ENCODE peak calls at places on chromosomes 6 and 20, in five cellular contexts. N is NCI-H1436, J is nucleus accumbens, Y is mesothelial cell of epicardium, E is amygdala. Q is an unnamed sample.

GRCh38 chr20:10846831-10847230 is 173.0 kb upstream of the JAG1 start:
- DNase-seq in N (no peak), J (no peak), Y (no peak), E (no peak), Q (no peak)

GRCh38 chr6:128479991-128480390 is 40.4 kb downstream of the PTPRK start:
- DNase-seq in N (no peak), J (no peak), Y (no peak), E (no peak), Q (no peak)

GRCh38 chr20:46135856-46136633 is 17.9 kb downstream of the CD40 start:
- DNase-seq in N (no peak), J (no peak), Y (no peak), E (no peak), Q (no peak)

GRCh38 chr20:53875452-53875851 is 194.9 kb downstream of the BCAS1 start:
- DNase-seq in N (no peak), J (no peak), Y (no peak), E (no peak), Q (no peak)

GRCh38 chr6:163438940-163439335 is 24.4 kb downstream of the QKI start:
- DNase-seq in N (peak), J (no peak), Y (no peak), E (no peak), Q (no peak)

GRCh38 chr6:37371158-37372083 is 17.6 kb downstream of the RNF8 start:
- DNase-seq in N (no peak), J (no peak), Y (no peak), E (no peak), Q (no peak)

GRCh38 chr6:28569748-28570147 is 44.1 kb downstream of the GPX5 start:
- DNase-seq in N (no peak), J (no peak), Y (no peak), E (no peak), Q (no peak)

GRCh38 chr6:17972074-17972966 is 15.1 kb downstream of the KIF13A start:
- DNase-seq in N (no peak), J (no peak), Y (no peak), E (no peak), Q (no peak)

GRCh38 chr6:89162047-89162371 is 16.2 kb downstream of the PM20D2 start:
- DNase-seq in N (no peak), J (no peak), Y (no peak), E (no peak), Q (no peak)

GRCh38 chr6:170402318-170403040 is 95.9 kb downstream of the FAM120B start:
- DNase-seq in N (no peak), J (no peak), Y (no peak), E (no peak), Q (no peak)

GRCh38 chr20:37987602-37988290 is 45.5 kb downstream of the TTI1 start:
- DNase-seq in N (no peak), J (no peak), Y (no peak), E (no peak), Q (no peak)

GRCh38 chr6:109892451-109893435 is 85.4 kb upstream of the GPR6 start:
- DNase-seq in N (no peak), J (no peak), Y (no peak), E (no peak), Q (no peak)

GRCh38 chr20:52564594-52564993 is 373.0 kb upstream of the ZFP64 start:
- DNase-seq in N (no peak), J (no peak), Y (no peak), E (no peak), Q (no peak)

GRCh38 chr6:26502169-26502568 is 2.1 kb downstream of the BTN1A1 start:
- DNase-seq in N (no peak), J (no peak), Y (no peak), E (no peak), Q (no peak)

GRCh38 chr20:37297066-37297736 is 7.7 kb downstream of the MANBAL start:
- DNase-seq in N (no peak), J (no peak), Y (no peak), E (no peak), Q (no peak)

GRCh38 chr20:25294459-25295385 is 46.8 kb downstream of the PYGB start:
- DNase-seq in N (peak), J (peak), Y (no peak), E (peak), Q (no peak)

GRCh38 chr6:74964871-74965441 is 240.9 kb downstream of the COL12A1 start:
- DNase-seq in N (no peak), J (no peak), Y (no peak), E (no peak), Q (no peak)

Q was measured in posterior cingulate gyrus.